ENCODE peak calls at places on chromosome 21, in eight cellular contexts. G, Z, S, A, D, B, T and Q are unnamed samples.

GRCh38 chr21:26513212-26513611 is 59.9 kb downstream of the CYYR1 start:
- DNase-seq in B (no peak), D (no peak), T (no peak), Z (no peak), G (peak; percentile 42), S (no peak), A (no peak), Q (no peak)

GRCh38 chr21:15826147-15826780 is 96.5 kb downstream of the USP25 start:
- DNase-seq in G (peak; percentile 53), A (peak; percentile 73), D (no peak), Z (no peak), B (no peak), S (peak; percentile 51), T (peak; percentile 20), Q (peak; percentile 56)

GRCh38 chr21:40841524-40842196 is 5.3 kb downstream of the DSCAM start:
- DNase-seq in D (peak; percentile 33), G (peak; percentile 37), T (no peak), A (peak; percentile 42), B (peak; percentile 73), Z (peak; percentile 2), S (no peak), Q (peak; percentile 41)

GRCh38 chr21:36647279-36648093 is 51.4 kb upstream of the SIM2 start:
- DNase-seq in B (no peak), D (no peak), T (no peak), A (peak; percentile 35), Z (peak; percentile 54), G (peak; percentile 79), S (no peak), Q (no peak)

GRCh38 chr21:37575536-37576083 is 209.0 kb downstream of the DYRK1A start:
- DNase-seq in D (no peak), B (no peak), G (no peak), S (no peak), T (no peak), A (no peak), Z (no peak), Q (no peak)

GRCh38 chr21:25342811-25343210 is 264.5 kb downstream of the MRPL39 start:
- DNase-seq in G (peak; percentile 81), T (no peak), D (no peak), A (no peak), S (peak; percentile 24), Z (no peak), B (no peak), Q (no peak)

GRCh38 chr21:43890042-43890441 is 25.0 kb downstream of the AGPAT3 start:
- DNase-seq in S (no peak), D (no peak), Z (no peak), T (no peak), G (no peak), B (no peak), A (no peak), Q (no peak)

GRCh38 chr21:29849735-29850176 is 90.0 kb downstream of the GRIK1 start:
- DNase-seq in G (peak; percentile 58), D (peak; percentile 17), B (no peak), S (peak; percentile 42), A (peak; percentile 38), Z (peak; percentile 12), T (peak; percentile 55), Q (no peak)

GRCh38 chr21:41848533-41848932 is 30.6 kb downstream of the PRDM15 start:
- DNase-seq in S (no peak), D (no peak), T (no peak), B (no peak), Z (no peak), A (no peak), G (no peak), Q (no peak)

GRCh38 chr21:17679002-17679600 is 66.4 kb upstream of the BTG3 start:
- DNase-seq in D (no peak), Z (peak; percentile 29), S (peak; percentile 67), T (peak; percentile 69), G (peak; percentile 62), B (no peak), A (peak; percentile 56), Q (peak; percentile 63)

GRCh38 chr21:31180256-31181088 is 142.2 kb upstream of the KRTAP19-8 start:
- DNase-seq in B (no peak), G (peak; percentile 44), S (no peak), Z (no peak), T (peak; percentile 39), A (peak; percentile 23), D (no peak), Q (no peak)

GRCh38 chr21:46628868-46629267 is 6.6 kb upstream of the PRMT2 start:
- DNase-seq in A (no peak), Z (no peak), B (no peak), G (no peak), T (no peak), S (no peak), D (no peak), Q (no peak)

GRCh38 chr21:46399686-46400085 is 59.0 kb upstream of the DIP2A start:
- DNase-seq in S (no peak), A (no peak), T (no peak), Z (no peak), B (no peak), D (no peak), G (no peak), Q (no peak)

GRCh38 chr21:45439171-45439872 is 34.4 kb downstream of the COL18A1 start:
- DNase-seq in D (peak; percentile 86), A (peak; percentile 78), Z (peak; percentile 61), S (peak; percentile 82), G (peak; percentile 79), T (peak; percentile 91), B (peak; percentile 94), Q (peak; percentile 27)

GRCh38 chr21:42498012-42498411 is 2.0 kb upstream of the RSPH1 start:
- DNase-seq in S (no peak), Z (no peak), D (no peak), B (no peak), A (no peak), T (no peak), G (no peak), Q (peak; percentile 36)

GRCh38 chr21:45220106-45220505 is 67.6 kb downstream of the POFUT2 start:
- DNase-seq in Z (no peak), D (no peak), T (no peak), A (no peak), G (no peak), B (no peak), S (no peak), Q (no peak)

GRCh38 chr21:45644041-45644906 is 749 bp downstream of the PCBP3 start:
- DNase-seq in B (no peak), Z (no peak), S (peak; percentile 36), T (no peak), D (no peak), A (no peak), G (no peak), Q (no peak)